ENCODE peak calls at places on chromosome 5, in ten cellular contexts. F is GM03348; X is activated CD4-positive, alpha-beta T cell treated with anti-CD3 and anti-CD28 coated beads, Interleukin-2, amount 50 U/mL, for 48 hours; A is psoas muscle; O is tibial artery; V is T-cell; N is MCF 10A; B is breast epithelium; M is HuH-7.5; U is D341Med. G is an unnamed sample.

GRCh38 chr5:170266570-170267379 is 30.8 kb downstream of the LCP2 start:
- DNase-seq in F (no peak), X (peak; percentile 64), A (no peak), O (no peak), V (no peak), N (no peak), B (no peak), M (no peak), U (no peak), G (no peak)

GRCh38 chr5:134083517-134083916 is 31.0 kb upstream of the TCF7 start:
- DNase-seq in F (peak; percentile 33), X (no peak), A (no peak), O (no peak), V (no peak), N (no peak), B (no peak), M (no peak), U (no peak), G (no peak)

GRCh38 chr5:95664204-95664786 is 17.7 kb downstream of the RFESD start:
- DNase-seq in F (peak; percentile 33), X (peak; percentile 26), A (no peak), O (peak; percentile 38), V (no peak), N (peak; percentile 46), B (no peak), M (no peak), U (no peak), G (no peak)

GRCh38 chr5:51433052-51433710 is 49.9 kb downstream of the ISL1 start:
- DNase-seq in F (no peak), X (no peak), A (no peak), O (no peak), V (no peak), N (no peak), B (no peak), M (no peak), U (no peak), G (no peak)

GRCh38 chr5:161685461-161685860 is at the start of gene GABRA6:
- DNase-seq in F (no peak), X (no peak), A (no peak), O (no peak), V (no peak), N (no peak), B (no peak), M (no peak), U (no peak), G (no peak)

GRCh38 chr5:36841657-36842056 is 34.9 kb upstream of the NIPBL start:
- DNase-seq in F (no peak), X (no peak), A (no peak), O (no peak), V (no peak), N (no peak), B (no peak), M (no peak), U (no peak), G (no peak)

GRCh38 chr5:126103872-126104271 is 319.3 kb upstream of the GRAMD2B start:
- DNase-seq in F (no peak), X (no peak), A (no peak), O (no peak), V (no peak), N (peak; percentile 37), B (no peak), M (no peak), U (no peak), G (no peak)

GRCh38 chr5:172867761-172868435 is 33.8 kb downstream of the ERGIC1 start:
- DNase-seq in F (no peak), X (no peak), A (peak; percentile 50), O (no peak), V (no peak), N (no peak), B (no peak), M (no peak), U (no peak), G (no peak)

GRCh38 chr5:73426034-73426433 is 22.5 kb downstream of the FOXD1 start:
- DNase-seq in F (no peak), X (no peak), A (no peak), O (no peak), V (no peak), N (no peak), B (no peak), M (no peak), U (no peak), G (no peak)

GRCh38 chr5:16536246-16536645 is 70.6 kb upstream of the ZNF622 start:
- DNase-seq in F (peak; percentile 14), X (no peak), A (no peak), O (no peak), V (no peak), N (no peak), B (no peak), M (no peak), U (no peak), G (no peak)

GRCh38 chr5:68169898-68170297 is 45.7 kb upstream of the PIK3R1 start:
- DNase-seq in F (no peak), X (no peak), A (no peak), O (no peak), V (no peak), N (no peak), B (no peak), M (no peak), U (no peak), G (peak; percentile 39)

GRCh38 chr5:107426209-107426608 is 244.5 kb downstream of the EFNA5 start:
- DNase-seq in F (no peak), X (no peak), A (no peak), O (no peak), V (no peak), N (no peak), B (no peak), M (no peak), U (no peak), G (no peak)

GRCh38 chr5:104088876-104089778 is 526.5 kb upstream of the NUDT12 start:
- DNase-seq in F (peak; percentile 29), X (no peak), A (no peak), O (no peak), V (no peak), N (peak; percentile 30), B (no peak), M (no peak), U (no peak), G (no peak)

GRCh38 chr5:181223729-181224389 is 778 bp downstream of the TRIM41 start:
- DNase-seq in F (no peak), X (no peak), A (peak; percentile 83), O (peak; percentile 59), V (no peak), N (no peak), B (peak; percentile 57), M (no peak), U (peak; percentile 62), G (no peak)

GRCh38 chr5:168365581-168366081 is 74.2 kb downstream of the WWC1 start:
- DNase-seq in F (peak; percentile 80), X (no peak), A (peak; percentile 57), O (no peak), V (no peak), N (peak; percentile 92), B (peak; percentile 95), M (no peak), U (no peak), G (no peak)

GRCh38 chr5:128572546-128573339 is 34.7 kb upstream of the FBN2 start:
- DNase-seq in F (no peak), X (no peak), A (no peak), O (no peak), V (no peak), N (no peak), B (no peak), M (no peak), U (no peak), G (no peak)

GRCh38 chr5:16489322-16489791 is 23.8 kb upstream of the ZNF622 start:
- DNase-seq in F (peak; percentile 71), X (no peak), A (no peak), O (no peak), V (no peak), N (peak; percentile 48), B (no peak), M (no peak), U (peak; percentile 36), G (no peak)

GRCh38 chr5:142391031-142391872 is 66.4 kb upstream of the SPRY4 start:
- DNase-seq in F (no peak), X (no peak), A (no peak), O (no peak), V (no peak), N (no peak), B (no peak), M (no peak), U (no peak), G (no peak)

GRCh38 chr5:22057012-22057411 is 796.1 kb downstream of the CDH12 start:
- DNase-seq in F (no peak), X (no peak), A (no peak), O (no peak), V (no peak), N (no peak), B (no peak), M (no peak), U (no peak), G (no peak)

GRCh38 chr5:176361437-176362097 is at the start of gene KIAA1191:
- DNase-seq in F (peak; percentile 96), X (peak; percentile 93), A (peak; percentile 98), O (peak; percentile 94), V (peak; percentile 92), N (peak; percentile 94), B (peak; percentile 87), M (peak; percentile 90), U (peak; percentile 92), G (peak; percentile 97)

GRCh38 chr5:163460562-163461176 is at the start of gene HMMR:
- DNase-seq in F (no peak), X (peak; percentile 26), A (no peak), O (peak; percentile 20), V (no peak), N (peak; percentile 61), B (no peak), M (no peak), U (peak; percentile 38), G (no peak)

GRCh38 chr5:177427919-177428573 is 1.6 kb downstream of the GRK6 start:
- DNase-seq in F (no peak), X (peak; percentile 56), A (peak; percentile 52), O (no peak), V (no peak), N (no peak), B (no peak), M (no peak), U (no peak), G (no peak)

GRCh38 chr5:173441053-173441628 is 112.9 kb upstream of the STC2 start:
- DNase-seq in F (no peak), X (no peak), A (no peak), O (no peak), V (no peak), N (no peak), B (no peak), M (no peak), U (no peak), G (no peak)

GRCh38 chr5:130222638-130223037 is 318.4 kb downstream of the CHSY3 start:
- DNase-seq in F (no peak), X (no peak), A (no peak), O (no peak), V (no peak), N (peak; percentile 80), B (no peak), M (no peak), U (no peak), G (no peak)

GRCh38 chr5:138753794-138754698 is 821 bp downstream of the CTNNA1 start:
- DNase-seq in F (peak; percentile 83), X (peak; percentile 75), A (peak; percentile 95), O (peak; percentile 95), V (no peak), N (peak; percentile 94), B (peak; percentile 92), M (peak; percentile 71), U (peak; percentile 69), G (peak; percentile 94)

GRCh38 chr5:143177263-143177994 is 226.1 kb downstream of the NR3C1 start:
- DNase-seq in F (peak; percentile 70), X (no peak), A (peak; percentile 77), O (peak; percentile 30), V (no peak), N (peak; percentile 99), B (no peak), M (no peak), U (no peak), G (no peak)

GRCh38 chr5:128708841-128709240 is 170.8 kb upstream of the FBN2 start:
- DNase-seq in F (no peak), X (no peak), A (no peak), O (no peak), V (no peak), N (no peak), B (no peak), M (no peak), U (no peak), G (no peak)

GRCh38 chr5:100479079-100479688 is 56.0 kb upstream of the FAM174A start:
- DNase-seq in F (peak; percentile 5), X (no peak), A (no peak), O (no peak), V (no peak), N (peak; percentile 76), B (no peak), M (peak; percentile 3), U (peak; percentile 32), G (no peak)

G was measured in left ventricle myocardium inferior.